ENCODE peak calls at places on chromosomes 4 and X, in four cellular contexts. W is IMR-90, J is thyroid gland, P is left lung. U is an unnamed sample.

GRCh38 chr4:53057679-53058078 is 195.6 kb downstream of the RASL11B start:
- DNase-seq in P (no peak), J (no peak), W (no peak), U (no peak)

GRCh38 chr4:183380901-183381300 is 58.7 kb upstream of the CLDN24 start:
- DNase-seq in J (no peak), W (no peak), P (no peak), U (no peak)

GRCh38 chr4:147518846-147519767 is 38.2 kb downstream of the EDNRA start:
- DNase-seq in J (peak), W (peak), P (peak), U (peak)

GRCh38 chrX:151741606-151742005 is 7.1 kb downstream of the CNGA2 start:
- DNase-seq in W (no peak), J (no peak), P (no peak), U (no peak)

GRCh38 chrX:65731684-65732289 is 64.3 kb downstream of the MSN start:
- DNase-seq in W (no peak), J (no peak), P (no peak), U (no peak)

GRCh38 chrX:49242545-49243066 is 7.3 kb downstream of the CCDC22 start:
- DNase-seq in J (no peak), W (no peak), P (no peak), U (no peak)

GRCh38 chrX:66994729-66995128 is 355.9 kb upstream of the EDA2R start:
- DNase-seq in P (no peak), W (no peak), J (no peak), U (no peak)

GRCh38 chr4:97498875-97499274 is 644.4 kb downstream of the STPG2 start:
- DNase-seq in J (no peak), P (no peak), W (no peak), U (no peak)

GRCh38 chr4:147582386-147583077 is 34.7 kb upstream of the TMEM184C start:
- DNase-seq in W (peak), P (no peak), J (no peak), U (no peak)

GRCh38 chrX:115642895-115643530 is 82.0 kb downstream of the PLS3 start:
- DNase-seq in J (no peak), P (no peak), W (peak), U (peak)

GRCh38 chrX:136586386-136586785 is 54.4 kb downstream of the VGLL1 start:
- DNase-seq in J (no peak), P (no peak), W (no peak), U (peak)

GRCh38 chr4:138308421-138308820 is 66.3 kb upstream of the SLC7A11 start:
- DNase-seq in P (no peak), W (peak), J (peak), U (no peak)

GRCh38 chr4:108351806-108352205 is 183.1 kb upstream of the LEF1 start:
- DNase-seq in P (no peak), J (no peak), W (no peak), U (no peak)

GRCh38 chr4:15729910-15730533 is 27.2 kb downstream of the BST1 start:
- DNase-seq in W (peak), P (no peak), J (no peak), U (peak)

GRCh38 chr4:119833611-119834010 is 205.0 kb upstream of the PDE5A start:
- DNase-seq in P (no peak), W (no peak), J (no peak), U (no peak)

GRCh38 chr4:39814403-39815185 is 116.7 kb downstream of the UBE2K start:
- DNase-seq in P (no peak), W (peak), J (no peak), U (peak)

GRCh38 chr4:109276482-109277095 is 25.9 kb downstream of the COL25A1 start:
- DNase-seq in P (no peak), W (no peak), J (no peak), U (no peak)

GRCh38 chr4:158521490-158522111 is at the start of gene RXFP1:
- DNase-seq in P (no peak), J (no peak), W (no peak), U (no peak)

GRCh38 chrX:91434351-91435168 is at the start of gene PABPC5:
- DNase-seq in J (peak), P (peak), W (peak), U (no peak)

GRCh38 chr4:3287271-3287971 is 5.4 kb upstream of the RGS12 start:
- DNase-seq in J (no peak), P (no peak), W (no peak), U (no peak)

GRCh38 chr4:88629826-88630225 is 37.5 kb downstream of the HERC3 start:
- DNase-seq in W (peak), P (no peak), J (no peak), U (no peak)

GRCh38 chr4:9918475-9918874 is 102.8 kb downstream of the SLC2A9 start:
- DNase-seq in P (no peak), W (no peak), J (no peak), U (no peak)

GRCh38 chr4:78651250-78651860 is 99.8 kb downstream of the ANXA3 start:
- DNase-seq in P (no peak), J (no peak), W (no peak), U (no peak)

GRCh38 chrX:106802063-106802387 is 448 bp upstream of the TBC1D8B start:
- DNase-seq in P (no peak), W (no peak), J (no peak), U (no peak)

GRCh38 chr4:145731026-145731425 is 51.1 kb downstream of the C4orf51 start:
- DNase-seq in W (peak), P (no peak), J (peak), U (no peak)

GRCh38 chr4:84032372-84032771 is 466.7 kb downstream of the NKX6-1 start:
- DNase-seq in P (no peak), J (no peak), W (no peak), U (no peak)

GRCh38 chr4:61427818-61428495 is 227.8 kb downstream of the ADGRL3 start:
- DNase-seq in J (no peak), P (no peak), W (no peak), U (no peak)

GRCh38 chr4:13415068-13415785 is 68.9 kb downstream of the RAB28 start:
- DNase-seq in P (no peak), W (no peak), J (no peak), U (no peak)

GRCh38 chr4:181569553-181569952 is 673.6 kb upstream of the TENM3 start:
- DNase-seq in W (peak), P (no peak), J (no peak), U (peak)

GRCh38 chr4:83850435-83850834 is 314.5 kb downstream of the GPAT3 start:
- DNase-seq in P (no peak), W (peak), J (no peak), U (no peak)

GRCh38 chrX:123695242-123695641 is 37.6 kb downstream of the THOC2 start:
- DNase-seq in W (no peak), P (no peak), J (no peak), U (no peak)

GRCh38 chr4:56757270-56757746 is 64.2 kb downstream of the SPINK2 start:
- DNase-seq in W (peak), P (peak), J (peak), U (no peak)

GRCh38 chrX:53984895-53985294 is 59.4 kb downstream of the PHF8 start:
- DNase-seq in P (no peak), W (no peak), J (no peak), U (no peak)

GRCh38 chr4:30726090-30726668 is 6.0 kb downstream of the PCDH7 start:
- DNase-seq in W (no peak), J (no peak), P (no peak), U (no peak)
- H3K4me3 ChIP-seq in W (no peak), J (no peak), P (no peak), U (no peak)

GRCh38 chrX:47621851-47622250 is 2.2 kb upstream of the SYN1 start:
- DNase-seq in J (no peak), W (no peak), P (no peak), U (no peak)

GRCh38 chrX:47625365-47625764 is 4.4 kb downstream of the CFP start:
- DNase-seq in J (no peak), W (no peak), P (no peak), U (no peak)

GRCh38 chrX:47619486-47620302 is at the start of gene SYN1:
- DNase-seq in P (peak), W (peak), J (peak), U (peak)

GRCh38 chrX:47620303-47620685 is 637 bp upstream of the SYN1 start:
- DNase-seq in W (no peak), P (no peak), J (no peak), U (no peak)

DNA sequence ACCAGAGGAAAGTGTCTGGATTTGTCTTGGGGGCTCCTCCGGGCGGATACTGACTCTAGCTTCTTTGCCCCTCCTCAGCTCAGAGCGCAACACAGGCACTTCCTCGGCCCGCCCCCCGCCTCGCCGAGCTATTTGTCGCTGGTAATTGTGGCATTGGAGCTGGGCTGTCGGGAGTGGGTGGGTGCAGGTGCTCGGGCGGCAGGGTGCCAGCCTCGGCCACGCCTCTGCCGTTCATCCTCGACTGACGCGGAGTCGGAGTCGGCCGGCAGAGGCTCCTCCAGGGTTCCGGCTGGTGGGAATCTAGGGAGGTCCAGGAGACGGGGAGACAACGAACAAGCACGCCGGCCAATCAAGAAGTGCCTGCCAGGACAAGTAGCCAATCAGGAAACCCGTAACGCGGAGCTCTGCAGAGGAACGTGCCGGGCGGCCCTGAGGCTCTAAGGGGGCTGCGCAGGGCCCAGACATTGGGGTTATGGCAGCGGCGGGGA is 3.9 kb upstream of the SYN1 start:
- DNase-seq in J (peak), W (peak), P (peak), U (peak)
- H3K4me3 ChIP-seq in J (no peak), W (peak), P (no peak), U (peak)

GRCh38 chr4:124409044-124409443 is 303.5 kb downstream of the ANKRD50 start:
- DNase-seq in P (no peak), J (no peak), W (peak), U (no peak)
- H3K4me3 ChIP-seq in P (no peak), J (no peak), W (no peak), U (no peak)

GRCh38 chr4:37976513-37976912 is 16.3 kb downstream of the PTTG2 start:
- DNase-seq in W (no peak), P (no peak), J (no peak), U (no peak)
- H3K4me3 ChIP-seq in W (peak), P (peak), J (no peak), U (peak)

GRCh38 chr4:77187231-77187630 is 30.2 kb downstream of the CCNG2 start:
- DNase-seq in W (no peak), P (no peak), J (no peak), U (no peak)
- H3K4me3 ChIP-seq in W (no peak), P (no peak), J (no peak), U (no peak)

GRCh38 chr4:73166212-73166611 is 92.4 kb downstream of the ANKRD17 start:
- DNase-seq in W (no peak), J (no peak), P (no peak), U (no peak)
- H3K4me3 ChIP-seq in W (no peak), J (no peak), P (no peak), U (no peak)

GRCh38 chr4:6941796-6942195 is 32.2 kb downstream of the TBC1D14 start:
- DNase-seq in P (no peak), J (no peak), W (no peak), U (no peak)
- H3K4me3 ChIP-seq in P (no peak), J (no peak), W (no peak), U (no peak)

DNA sequence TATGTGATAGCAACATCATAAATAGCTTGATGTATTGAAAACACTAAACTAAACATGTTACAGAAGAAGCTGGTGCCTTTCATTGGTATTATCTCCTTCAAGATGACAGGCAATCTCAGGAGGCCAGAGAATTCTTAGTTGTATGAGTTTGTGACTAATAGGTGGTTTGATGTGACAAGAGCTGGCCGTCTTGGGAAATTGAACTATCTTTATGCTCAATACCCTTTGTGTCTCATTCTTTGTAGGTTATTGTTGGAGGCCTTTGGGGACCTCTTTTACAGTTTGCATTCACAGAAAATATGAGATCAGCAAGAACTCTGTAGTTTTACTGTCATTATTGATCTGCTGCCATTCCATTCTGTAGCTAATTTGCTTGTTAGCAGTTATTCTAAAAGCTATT is 659.2 kb upstream of the PITX2 start:
- DNase-seq in J (no peak), W (no peak), P (no peak), U (no peak)
- H3K4me3 ChIP-seq in J (no peak), W (no peak), P (no peak), U (no peak)